ENCODE peak calls at places on chromosomes 5 and 9, in eight cellular contexts. R, K, O, D, P, S, Z and U are unnamed samples.

GRCh38 chr5:116360008-116360853 is 214.4 kb downstream of the SEMA6A start:
- DNase-seq in R (no peak), K (no peak), O (no peak), D (peak), P (peak), S (no peak), Z (no peak), U (no peak)

GRCh38 chr9:4803670-4804530 is 11.2 kb downstream of the RCL1 start:
- DNase-seq in R (no peak), K (no peak), O (no peak), D (no peak), P (no peak), S (no peak), Z (no peak), U (no peak)

GRCh38 chr5:92409131-92409530 is 1026.0 kb upstream of the ARRDC3 start:
- DNase-seq in R (no peak), K (no peak), O (no peak), D (no peak), P (no peak), S (no peak), Z (no peak), U (no peak)

GRCh38 chr5:134446938-134447337 is 35.3 kb upstream of the CDKN2AIPNL start:
- DNase-seq in R (no peak), K (peak), O (no peak), D (no peak), P (no peak), S (peak), Z (no peak), U (no peak)

GRCh38 chr9:117187498-117187897 is 227.4 kb downstream of the ASTN2 start:
- DNase-seq in R (no peak), K (no peak), O (no peak), D (no peak), P (no peak), S (no peak), Z (no peak), U (no peak)

GRCh38 chr5:115431116-115431515 is 113.5 kb downstream of the FEM1C start:
- DNase-seq in R (no peak), K (no peak), O (no peak), D (no peak), P (no peak), S (no peak), Z (no peak), U (no peak)

GRCh38 chr5:153456993-153457392 is 33.5 kb upstream of the GRIA1 start:
- DNase-seq in R (no peak), K (no peak), O (no peak), D (no peak), P (no peak), S (no peak), Z (no peak), U (no peak)

GRCh38 chr9:109880276-109881169 is 100.5 kb downstream of the PALM2AKAP2 start:
- DNase-seq in R (peak), K (peak), O (no peak), D (no peak), P (no peak), S (no peak), Z (no peak), U (no peak)

GRCh38 chr9:110797611-110798010 is 129.0 kb downstream of the MUSK start:
- DNase-seq in R (no peak), K (no peak), O (no peak), D (no peak), P (no peak), S (no peak), Z (no peak), U (no peak)

GRCh38 chr5:82159014-82159413 is 119.1 kb downstream of the RPS23 start:
- DNase-seq in R (no peak), K (no peak), O (no peak), D (no peak), P (no peak), S (no peak), Z (no peak), U (no peak)

DNA sequence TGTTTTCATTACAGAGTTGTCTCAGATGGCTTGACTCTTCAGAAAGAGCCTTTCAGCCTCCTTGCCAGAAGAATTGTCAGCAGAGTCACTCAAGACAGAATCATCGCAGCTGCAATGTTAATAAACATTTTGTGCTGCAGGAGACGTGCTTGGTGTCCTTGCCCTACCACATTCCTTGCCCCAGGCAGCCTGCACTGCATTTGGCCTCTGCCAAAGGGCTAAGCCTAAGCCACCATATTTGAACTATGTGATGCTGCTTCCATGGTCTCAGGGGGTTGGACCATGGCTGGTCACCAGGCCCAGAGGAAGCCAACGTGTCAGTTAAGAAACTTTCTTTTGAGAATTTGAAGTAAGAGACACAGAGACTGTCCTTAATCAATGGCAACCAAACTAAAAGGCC is 145.4 kb downstream of the ACTL7B start:
- DNase-seq in R (no peak), K (no peak), O (no peak), D (no peak), P (no peak), S (no peak), Z (no peak), U (no peak)
- TF ChIP-seq CTCF in R (no peak), K (no peak), O (no peak), D (no peak), P (no peak), S (no peak), Z (no peak), U (no peak)

GRCh38 chr5:176608937-176609723 is 826 bp downstream of the GPRIN1 start:
- DNase-seq in R (no peak), K (no peak), O (no peak), D (no peak), P (no peak), S (no peak), Z (no peak), U (no peak)

GRCh38 chr5:176610430-176610763 is 441 bp upstream of the GPRIN1 start:
- DNase-seq in R (peak), K (no peak), O (no peak), D (no peak), P (no peak), S (no peak), Z (no peak), U (no peak)

GRCh38 chr5:176611435-176611834 is 1.5 kb upstream of the GPRIN1 start:
- DNase-seq in R (peak), K (peak), O (no peak), D (peak), P (peak), S (no peak), Z (peak), U (peak)

GRCh38 chr5:176608142-176608705 is 1.7 kb downstream of the GPRIN1 start:
- DNase-seq in R (no peak), K (no peak), O (no peak), D (no peak), P (no peak), S (no peak), Z (no peak), U (no peak)

GRCh38 chr5:176609724-176610429 is at the start of gene GPRIN1:
- DNase-seq in R (peak), K (peak), O (no peak), D (no peak), P (peak), S (peak), Z (peak), U (peak)
- TF ChIP-seq CTCF in R (no peak), K (peak), O (no peak), D (no peak), P (no peak), S (no peak), Z (no peak), U (peak)

GRCh38 chr5:83374547-83374946 is 97.0 kb upstream of the VCAN start:
- DNase-seq in R (no peak), K (no peak), O (peak), D (peak), P (no peak), S (no peak), Z (no peak), U (no peak)
- TF ChIP-seq CTCF in R (no peak), K (no peak), O (no peak), D (no peak), P (no peak), S (no peak), Z (no peak), U (no peak)

GRCh38 chr5:142322747-142323479 is 1.9 kb downstream of the SPRY4 start:
- DNase-seq in R (no peak), K (no peak), O (no peak), D (no peak), P (no peak), S (no peak), Z (no peak), U (no peak)

GRCh38 chr5:142325677-142326479 is 1.1 kb upstream of the SPRY4 start:
- DNase-seq in R (peak), K (no peak), O (peak), D (peak), P (peak), S (no peak), Z (peak), U (peak)

GRCh38 chr5:142324871-142325676 is at the start of gene SPRY4:
- DNase-seq in R (peak), K (peak), O (peak), D (peak), P (peak), S (peak), Z (peak), U (peak)

GRCh38 chr5:142323480-142324376 is 1.1 kb downstream of the SPRY4 start:
- DNase-seq in R (peak), K (no peak), O (no peak), D (peak), P (peak), S (no peak), Z (no peak), U (peak)

DNA sequence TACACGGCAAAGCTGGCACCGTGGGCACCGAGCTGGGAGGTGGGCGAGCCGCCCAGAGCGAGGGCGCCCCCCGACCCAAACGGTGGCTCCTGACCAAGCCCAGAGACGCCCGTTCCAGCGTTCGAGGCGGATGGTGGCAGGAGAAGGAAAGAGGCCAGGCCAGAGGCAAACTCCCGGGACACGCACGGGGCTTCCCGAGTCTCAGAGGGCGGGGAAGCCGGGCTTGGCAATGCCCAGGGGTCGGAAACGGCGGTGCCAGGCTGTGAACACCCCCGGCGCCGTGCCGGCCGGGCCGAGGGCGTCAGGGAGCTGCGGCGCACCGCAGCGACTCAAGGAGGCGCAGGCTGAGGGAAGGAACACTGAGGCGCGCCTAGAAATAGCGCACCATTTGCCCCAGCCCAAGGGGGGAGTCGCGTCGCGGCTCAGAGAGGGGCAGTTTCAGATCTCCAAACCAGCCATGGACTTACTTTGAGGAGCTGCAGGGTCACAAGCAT is 397 bp downstream of the SPRY4 start:
- DNase-seq in R (peak), K (peak), O (peak), D (peak), P (peak), S (no peak), Z (no peak), U (peak)
- TF ChIP-seq CTCF in R (no peak), K (no peak), O (peak), D (no peak), P (no peak), S (no peak), Z (no peak), U (peak)

DNA sequence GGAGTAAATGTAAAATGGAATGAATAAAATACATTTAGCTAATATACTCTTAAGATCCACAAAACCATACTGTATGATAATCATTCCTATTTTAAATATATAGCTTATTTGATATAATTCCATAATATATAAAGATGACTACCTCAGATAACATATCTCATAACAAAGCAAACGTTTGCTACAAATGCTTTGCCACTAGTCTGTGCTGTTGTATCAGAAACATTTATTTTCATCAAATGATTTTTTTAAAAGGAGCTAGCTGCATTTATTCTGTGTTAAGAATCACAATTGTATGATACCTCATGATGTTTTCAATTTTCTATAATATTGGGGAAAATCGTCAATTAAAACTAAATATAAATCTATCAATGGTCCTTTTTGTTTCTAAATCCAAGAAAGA is 567.2 kb downstream of the PTPRD start:
- DNase-seq in R (no peak), K (no peak), O (no peak), D (no peak), P (no peak), S (no peak), Z (no peak), U (no peak)
- TF ChIP-seq CTCF in R (peak), K (peak), O (no peak), D (no peak), P (no peak), S (no peak), Z (no peak), U (no peak)

DNA sequence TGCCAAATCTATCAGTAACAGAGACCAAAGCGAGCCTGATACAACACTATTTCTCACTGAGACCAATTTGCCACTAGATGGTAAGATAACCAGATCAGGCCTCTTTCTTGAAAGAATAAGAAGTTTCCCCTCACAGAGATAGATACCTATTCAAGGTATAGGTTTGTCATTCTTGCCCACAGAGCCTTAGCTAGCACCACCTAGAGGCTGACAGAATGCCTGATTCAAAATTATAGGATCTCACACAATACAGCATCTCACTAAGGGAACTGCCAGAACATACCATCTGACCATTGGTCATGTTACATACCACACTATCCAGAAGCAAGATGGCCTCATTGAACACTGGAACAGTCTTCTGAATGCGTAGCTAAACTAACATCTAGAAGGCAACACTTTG is 166.6 kb upstream of the HCN1 start:
- DNase-seq in R (no peak), K (no peak), O (no peak), D (no peak), P (no peak), S (no peak), Z (no peak), U (no peak)
- TF ChIP-seq CTCF in R (no peak), K (no peak), O (no peak), D (no peak), P (no peak), S (no peak), Z (no peak), U (no peak)

DNA sequence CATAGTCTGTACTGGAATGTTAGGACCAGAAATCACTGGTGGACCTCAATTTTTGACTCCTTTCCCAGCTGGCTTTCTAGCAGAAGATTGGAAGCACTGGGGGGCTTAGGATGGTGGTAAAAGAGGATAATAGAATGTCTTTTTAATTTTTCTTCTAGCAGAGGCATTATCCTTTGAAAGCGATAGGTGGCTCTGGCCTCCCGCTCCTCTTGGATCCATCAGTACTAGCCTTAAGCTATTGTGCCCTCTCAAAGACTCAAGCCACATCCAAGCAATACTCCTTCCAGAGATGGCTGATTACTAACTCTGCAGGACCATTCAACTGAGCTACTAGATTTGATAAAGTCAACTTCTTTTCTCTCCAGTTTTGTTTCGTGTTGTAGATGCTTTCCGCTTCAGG is 610.6 kb downstream of the CDH12 start:
- DNase-seq in R (peak), K (no peak), O (no peak), D (no peak), P (no peak), S (no peak), Z (no peak), U (no peak)
- TF ChIP-seq CTCF in R (peak), K (no peak), O (no peak), D (no peak), P (no peak), S (no peak), Z (no peak), U (no peak)

GRCh38 chr5:171622010-171622409 is 163.6 kb upstream of the SMIM23 start:
- DNase-seq in R (no peak), K (no peak), O (no peak), D (no peak), P (no peak), S (no peak), Z (no peak), U (no peak)

GRCh38 chr5:171625646-171626045 is 160.0 kb upstream of the SMIM23 start:
- DNase-seq in R (no peak), K (no peak), O (no peak), D (no peak), P (no peak), S (no peak), Z (no peak), U (no peak)

GRCh38 chr5:171623551-171624097 is 162.0 kb upstream of the SMIM23 start:
- DNase-seq in R (peak), K (no peak), O (no peak), D (no peak), P (no peak), S (no peak), Z (no peak), U (no peak)

GRCh38 chr5:171623107-171623506 is 162.5 kb upstream of the SMIM23 start:
- DNase-seq in R (no peak), K (no peak), O (no peak), D (no peak), P (no peak), S (no peak), Z (no peak), U (no peak)

GRCh38 chr5:171624396-171624795 is 161.2 kb upstream of the SMIM23 start:
- DNase-seq in R (no peak), K (no peak), O (no peak), D (no peak), P (no peak), S (no peak), Z (no peak), U (no peak)
- TF ChIP-seq CTCF in R (no peak), K (no peak), O (no peak), D (no peak), P (no peak), S (no peak), Z (no peak), U (no peak)